ENCODE peak calls at places on chromosomes 7 and 10, in ten cellular contexts. Y is tibial artery, W is uterus, U is Peyer's patch, Q is Caco-2, O is HL-60, E is nephron progenitor cell, G is activated B cell treated with CpG ODN at 0.5 μM for 24 hours, L is keratinocyte, K is brain microvascular endothelial cell. X is an unnamed sample.
A peak's percentile ranks its signal among the peaks of the same experiment; 100 is the strongest.

GRCh38 chr10:102635377-102635776 is 8.9 kb upstream of the TRIM8 start:
- DNase-seq in Y (no peak), W (no peak), U (no peak), Q (no peak), O (peak; percentile 75), E (no peak), G (no peak), L (no peak), K (no peak), X (no peak)

GRCh38 chr10:77805676-77806075 is 120.9 kb downstream of the DLG5 start:
- DNase-seq in Y (no peak), W (no peak), U (no peak), Q (no peak), O (no peak), E (no peak), G (no peak), L (no peak), K (no peak), X (peak; percentile 32)

GRCh38 chr7:13988011-13988410 is 1.5 kb downstream of the ETV1 start:
- DNase-seq in Y (no peak), W (no peak), U (no peak), Q (no peak), O (no peak), E (peak; percentile 12), G (no peak), L (no peak), K (peak; percentile 57), X (no peak)

GRCh38 chr10:21315321-21316220 is 209.9 kb downstream of the SKIDA1 start:
- DNase-seq in Y (peak; percentile 86), W (peak; percentile 73), U (no peak), Q (peak; percentile 73), O (no peak), E (peak; percentile 62), G (no peak), L (peak; percentile 82), K (peak; percentile 91), X (no peak)

GRCh38 chr10:11611248-11612003 is at the start of gene USP6NL:
- DNase-seq in Y (peak; percentile 91), W (peak; percentile 91), U (peak; percentile 94), Q (peak; percentile 99), O (peak; percentile 59), E (peak; percentile 92), G (peak; percentile 82), L (no peak), K (peak; percentile 59), X (peak; percentile 78)

GRCh38 chr7:54615545-54615944 is 73.4 kb downstream of the VSTM2A start:
- DNase-seq in Y (no peak), W (no peak), U (no peak), Q (no peak), O (no peak), E (no peak), G (no peak), L (peak; percentile 7), K (no peak), X (no peak)

GRCh38 chr7:51706851-51707250 is 390.2 kb upstream of the COBL start:
- DNase-seq in Y (no peak), W (no peak), U (no peak), Q (no peak), O (no peak), E (no peak), G (no peak), L (no peak), K (no peak), X (no peak)

GRCh38 chr7:144050093-144050492 is 1.3 kb downstream of the OR2A5 start:
- DNase-seq in Y (no peak), W (no peak), U (no peak), Q (no peak), O (no peak), E (no peak), G (no peak), L (no peak), K (no peak), X (no peak)

GRCh38 chr10:46787321-46787615 is 124.0 kb upstream of the PTPN20 start:
- DNase-seq in Y (no peak), W (no peak), U (peak; percentile 62), Q (peak; percentile 36), O (peak; percentile 66), E (peak; percentile 3), G (no peak), L (no peak), K (peak; percentile 64), X (no peak)

GRCh38 chr10:119726291-119727261 is 726 bp downstream of the INPP5F start:
- DNase-seq in Y (no peak), W (no peak), U (no peak), Q (peak; percentile 80), O (no peak), E (peak; percentile 82), G (no peak), L (no peak), K (no peak), X (no peak)

GRCh38 chr7:14207154-14207553 is 217.7 kb upstream of the ETV1 start:
- DNase-seq in Y (no peak), W (no peak), U (peak; percentile 64), Q (no peak), O (no peak), E (no peak), G (no peak), L (no peak), K (peak; percentile 26), X (no peak)

GRCh38 chr7:114567416-114567815 is 152.8 kb downstream of the FOXP2 start:
- DNase-seq in Y (no peak), W (no peak), U (no peak), Q (no peak), O (no peak), E (no peak), G (no peak), L (no peak), K (no peak), X (no peak)

GRCh38 chr7:96131525-96131924 is 190.4 kb downstream of the SLC25A13 start:
- DNase-seq in Y (no peak), W (no peak), U (no peak), Q (peak; percentile 17), O (no peak), E (no peak), G (no peak), L (no peak), K (no peak), X (no peak)

GRCh38 chr7:78148166-78148894 is 349.8 kb downstream of the PHTF2 start:
- DNase-seq in Y (no peak), W (no peak), U (no peak), Q (no peak), O (no peak), E (no peak), G (no peak), L (no peak), K (no peak), X (no peak)

GRCh38 chr7:26507375-26508068 is 215.9 kb downstream of the SNX10 start:
- DNase-seq in Y (no peak), W (no peak), U (no peak), Q (no peak), O (no peak), E (no peak), G (no peak), L (no peak), K (no peak), X (no peak)
- TF ChIP-seq CTCF in Y (no peak), W (no peak), U (no peak), Q (no peak), O (no peak), E (no peak), G (no peak), L (no peak), K (no peak), X (no peak)

DNA sequence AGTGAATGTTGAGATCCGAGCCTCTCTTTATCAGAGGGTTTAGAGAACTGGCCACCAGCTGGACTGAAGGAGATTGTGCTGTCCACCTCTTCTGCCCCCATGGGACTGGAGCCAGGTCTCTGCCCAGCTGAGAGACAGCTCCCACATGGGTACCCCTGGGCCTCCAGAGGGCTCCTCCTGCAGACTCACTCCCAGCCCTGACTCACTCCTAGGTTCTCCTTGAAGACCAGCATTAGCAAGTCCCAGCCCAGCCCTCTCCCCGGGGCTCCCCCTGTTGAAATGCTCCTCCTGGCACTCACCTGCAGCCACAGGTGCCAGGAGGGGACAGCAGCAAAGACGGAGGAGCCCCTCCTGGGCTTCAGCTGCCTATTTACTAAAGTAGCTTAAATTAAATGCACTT is 126.9 kb downstream of the CXCL12 start:
- DNase-seq in Y (no peak), W (no peak), U (no peak), Q (no peak), O (no peak), E (no peak), G (no peak), L (no peak), K (no peak), X (no peak)
- TF ChIP-seq CTCF in Y (no peak), W (no peak), U (no peak), Q (no peak), O (no peak), E (no peak), G (no peak), L (no peak), K (no peak), X (no peak)

GRCh38 chr7:44348300-44348699 is 22.9 kb upstream of the CAMK2B start:
- DNase-seq in Y (no peak), W (no peak), U (no peak), Q (no peak), O (peak; percentile 23), E (no peak), G (no peak), L (no peak), K (peak; percentile 49), X (no peak)
- TF ChIP-seq CTCF in Y (no peak), W (no peak), U (no peak), Q (peak; percentile 44), O (no peak), E (no peak), G (no peak), L (peak; percentile 30), K (peak; percentile 83), X (no peak)

GRCh38 chr7:28466885-28467284 is 54.6 kb downstream of the CREB5 start:
- DNase-seq in Y (no peak), W (no peak), U (no peak), Q (no peak), O (no peak), E (no peak), G (no peak), L (no peak), K (no peak), X (no peak)

GRCh38 chr7:28469562-28469961 is 57.2 kb downstream of the CREB5 start:
- DNase-seq in Y (no peak), W (no peak), U (no peak), Q (no peak), O (no peak), E (no peak), G (no peak), L (no peak), K (no peak), X (no peak)

GRCh38 chr7:28470344-28470743 is 58.0 kb downstream of the CREB5 start:
- DNase-seq in Y (no peak), W (no peak), U (no peak), Q (no peak), O (no peak), E (no peak), G (no peak), L (no peak), K (no peak), X (no peak)

GRCh38 chr7:28466341-28466740 is 54.0 kb downstream of the CREB5 start:
- DNase-seq in Y (no peak), W (no peak), U (no peak), Q (no peak), O (no peak), E (no peak), G (no peak), L (no peak), K (no peak), X (no peak)

DNA sequence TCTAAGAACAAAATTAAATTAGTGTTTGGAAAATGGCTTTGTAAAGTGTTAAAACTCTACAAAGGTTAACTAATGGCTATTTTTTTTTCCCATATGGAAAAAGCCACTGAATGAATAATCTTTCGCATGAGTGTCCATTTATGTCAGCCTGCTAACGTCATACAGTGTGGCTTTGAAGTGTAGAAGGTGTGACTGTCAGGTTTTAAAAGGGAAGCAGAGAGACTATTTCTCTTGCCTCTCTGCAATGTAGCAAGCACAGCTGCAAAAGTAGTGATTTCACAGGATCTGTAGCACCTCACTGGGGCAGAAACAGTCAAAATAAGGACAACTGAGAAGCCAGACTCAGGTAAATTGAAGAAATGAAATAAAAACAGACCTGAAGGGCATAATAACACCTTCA is 53.4 kb downstream of the CREB5 start:
- DNase-seq in Y (no peak), W (no peak), U (no peak), Q (no peak), O (no peak), E (no peak), G (no peak), L (no peak), K (no peak), X (no peak)
- TF ChIP-seq CTCF in Y (no peak), W (no peak), U (no peak), Q (no peak), O (no peak), E (no peak), G (no peak), L (no peak), K (no peak), X (no peak)